ENCODE peak calls at places on chromosomes 2 and 18, in five cellular contexts. L is mesenchymal stem cell, R is neuronal stem cell, Y is IMR-90, C is H1. G is an unnamed sample.
A peak's percentile ranks its signal among the peaks of the same experiment; 100 is the strongest.

GRCh38 chr2:50401772-50402653 is 629.9 kb downstream of the NRXN1 start:
- DNase-seq in L (peak; percentile 51), R (peak; percentile 75), C (peak; percentile 84), Y (peak; percentile 52), G (peak; percentile 70)

GRCh38 chr2:35114765-35115164 is 1240.8 kb upstream of the CRIM1 start:
- DNase-seq in L (no peak), C (peak; percentile 56), Y (no peak), R (no peak), G (no peak)

GRCh38 chr2:136384541-136385303 is 266.8 kb upstream of the CXCR4 start:
- DNase-seq in Y (peak; percentile 5), C (no peak), R (peak; percentile 14), L (peak; percentile 37), G (peak; percentile 98)

GRCh38 chr2:196131949-196132925 is 39.1 kb downstream of the STK17B start:
- DNase-seq in Y (peak; percentile 25), R (no peak), C (no peak), L (peak; percentile 60), G (peak; percentile 11)

GRCh38 chr2:54504866-54505265 is 48.7 kb downstream of the SPTBN1 start:
- DNase-seq in Y (peak; percentile 15), C (no peak), L (peak; percentile 26), R (no peak), G (no peak)

GRCh38 chr2:222456479-222457077 is 32.2 kb downstream of the SGPP2 start:
- DNase-seq in L (no peak), C (no peak), Y (no peak), R (no peak), G (no peak)

GRCh38 chr2:42048318-42049251 is 764 bp downstream of the PKDCC start:
- DNase-seq in R (no peak), Y (peak; percentile 45), C (no peak), L (peak; percentile 38), G (no peak)

GRCh38 chr2:20434588-20435294 is 12.1 kb upstream of the RHOB start:
- DNase-seq in L (peak; percentile 63), Y (no peak), R (no peak), C (no peak), G (no peak)

GRCh38 chr2:181320638-181321037 is 136.5 kb upstream of the ITGA4 start:
- DNase-seq in C (no peak), Y (no peak), L (no peak), R (no peak), G (no peak)

GRCh38 chr2:205967391-205968075 is 118.4 kb downstream of the INO80D start:
- DNase-seq in R (no peak), C (no peak), L (peak; percentile 55), Y (peak; percentile 25), G (no peak)

GRCh38 chr2:56522605-56523089 is 338.9 kb downstream of the CCDC85A start:
- DNase-seq in Y (peak; percentile 2), L (no peak), C (no peak), R (no peak), G (no peak)

GRCh38 chr2:239313251-239313650 is 87.6 kb downstream of the HDAC4 start:
- DNase-seq in C (no peak), Y (no peak), R (no peak), L (no peak), G (no peak)

GRCh38 chr2:8238521-8239230 is 443.2 kb upstream of the ID2 start:
- DNase-seq in R (no peak), L (no peak), Y (no peak), C (no peak), G (no peak)

GRCh38 chr2:125526093-125526492 is 1129.9 kb upstream of the GYPC start:
- DNase-seq in L (no peak), C (no peak), R (no peak), Y (no peak), G (no peak)

DNA sequence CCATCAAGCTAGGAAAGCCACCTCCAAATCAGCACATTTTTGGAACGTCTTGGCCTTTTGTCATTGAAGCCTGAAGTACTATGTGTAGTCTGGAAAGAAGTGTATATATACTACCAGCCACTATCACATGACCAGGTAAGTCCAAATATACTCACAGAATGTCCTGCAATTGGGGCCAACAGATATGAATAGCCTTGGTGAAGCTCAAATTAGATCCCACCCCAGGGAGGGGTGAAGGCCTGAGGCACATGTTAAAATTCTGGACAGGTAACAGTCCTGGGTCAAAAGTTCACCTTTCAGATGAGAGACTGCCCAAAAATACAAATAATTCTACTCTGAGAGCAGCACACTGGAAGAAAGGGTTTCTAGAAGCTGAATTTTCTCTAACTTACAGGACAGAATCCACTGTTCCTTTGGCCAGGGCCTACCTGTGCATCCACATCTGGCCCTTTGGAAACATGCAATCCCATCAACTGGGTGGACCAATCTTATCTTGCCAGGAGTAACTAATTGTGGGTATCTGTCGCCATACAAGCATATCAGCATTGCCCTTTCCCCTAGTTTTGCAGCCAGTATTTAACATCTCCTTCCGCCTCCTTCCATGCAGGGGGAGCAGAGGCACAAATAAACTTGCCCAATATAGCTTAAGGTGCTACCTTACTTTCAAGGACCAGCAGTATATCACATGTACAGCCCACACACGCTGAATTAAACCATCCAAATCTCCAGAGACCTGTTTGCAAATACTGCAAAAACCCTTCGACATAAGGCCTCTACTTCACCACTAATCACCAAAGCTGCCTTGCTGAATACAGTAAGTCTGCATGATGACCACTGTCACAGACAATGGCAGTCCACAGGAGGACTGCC is 67.8 kb downstream of the EIF5B start:
- DNase-seq in R (no peak), L (no peak), Y (no peak), C (no peak), G (peak; percentile 3)
- H3K36me3 ChIP-seq in R (peaks cover 100% of the 10 kb centered on the region), L (peaks cover 89% of the 10 kb centered on the region), Y (peaks cover 36% of the 10 kb centered on the region), C (peaks cover 27% of the 10 kb centered on the region), G (peaks cover 29% of the 10 kb centered on the region)

GRCh38 chr2:30445266-30445821 is 1.7 kb upstream of the LCLAT1 start:
- DNase-seq in Y (no peak), C (no peak), R (no peak), L (no peak), G (no peak)

GRCh38 chr2:30444283-30444682 is 2.8 kb upstream of the LCLAT1 start:
- DNase-seq in C (no peak), R (no peak), Y (no peak), L (no peak), G (no peak)

GRCh38 chr2:30447149-30448045 is at the start of gene LCLAT1:
- DNase-seq in C (peak; percentile 90), Y (peak; percentile 72), R (peak; percentile 78), L (peak; percentile 86), G (peak; percentile 76)

GRCh38 chr2:30448308-30448707 is 1.3 kb downstream of the LCLAT1 start:
- DNase-seq in Y (no peak), R (no peak), L (no peak), C (no peak), G (no peak)

DNA sequence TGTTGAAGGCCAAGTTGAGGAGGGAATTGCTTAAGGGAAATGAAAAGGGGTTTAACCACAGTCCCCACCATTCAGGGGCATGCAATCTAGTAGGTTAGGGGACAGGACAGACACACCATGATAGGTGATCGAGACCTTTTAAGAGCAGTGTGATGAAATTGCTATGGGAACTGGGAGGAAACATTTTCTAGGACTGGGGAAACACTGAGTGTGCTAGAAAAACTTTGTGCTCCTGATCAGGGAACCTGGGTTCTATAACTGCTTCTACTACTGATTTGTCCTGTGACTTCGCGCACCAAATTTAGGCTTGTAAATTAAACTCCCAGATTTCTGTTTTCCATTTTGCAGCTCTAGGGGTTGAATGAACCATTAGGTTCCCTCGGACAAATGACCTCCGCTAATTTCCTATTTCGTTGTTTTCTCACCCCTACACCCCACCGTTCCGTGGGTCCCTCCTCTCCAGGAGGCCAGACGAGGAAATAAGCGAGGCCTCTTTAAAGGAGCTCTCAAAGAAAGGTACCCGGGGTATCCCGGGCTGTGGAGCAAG is 371 bp upstream of the LCLAT1 start:
- DNase-seq in R (no peak), Y (no peak), L (peak; percentile 55), C (no peak), G (no peak)
- H3K23ac ChIP-seq in R (peak overlapping the region; percentile 87), Y (peak overlapping the region; percentile 93), L (no peak overlapping the region), C (no peak overlapping the region), G (no peak overlapping the region)

GRCh38 chr2:146579154-146579930 is 1265.5 kb upstream of the ACVR2A start:
- DNase-seq in L (peak; percentile 52), Y (peak; percentile 77), R (no peak), C (no peak), G (peak; percentile 62)
- H2AFZ ChIP-seq in L (no peak overlapping the region), Y (no peak overlapping the region), R (peak overlapping the region; percentile 56), C (no peak overlapping the region), G (no peak overlapping the region)

GRCh38 chr2:99975386-99975785 is 167.0 kb downstream of the AFF3 start:
- DNase-seq in R (no peak), C (no peak), Y (peak; percentile 87), L (peak; percentile 24), G (no peak)

GRCh38 chr2:99974275-99974674 is 168.1 kb downstream of the AFF3 start:
- DNase-seq in L (peak; percentile 77), C (no peak), R (peak; percentile 57), Y (peak; percentile 44), G (peak; percentile 33)

GRCh38 chr2:99974966-99975365 is 167.4 kb downstream of the AFF3 start:
- DNase-seq in R (no peak), Y (peak; percentile 59), L (no peak), C (no peak), G (no peak)

GRCh38 chr2:99970292-99970868 is 172.0 kb downstream of the AFF3 start:
- DNase-seq in L (no peak), R (no peak), C (no peak), Y (peak; percentile 58), G (no peak)

GRCh38 chr2:99971326-99971965 is 170.9 kb downstream of the AFF3 start:
- DNase-seq in L (no peak), C (no peak), Y (peak; percentile 34), R (no peak), G (no peak)
- H3K36me3 ChIP-seq in L (no peaks in the 10 kb centered on the region), C (no peaks in the 10 kb centered on the region), Y (peaks cover 8% of the 10 kb centered on the region), R (no peaks in the 10 kb centered on the region), G (no peaks in the 10 kb centered on the region)

DNA sequence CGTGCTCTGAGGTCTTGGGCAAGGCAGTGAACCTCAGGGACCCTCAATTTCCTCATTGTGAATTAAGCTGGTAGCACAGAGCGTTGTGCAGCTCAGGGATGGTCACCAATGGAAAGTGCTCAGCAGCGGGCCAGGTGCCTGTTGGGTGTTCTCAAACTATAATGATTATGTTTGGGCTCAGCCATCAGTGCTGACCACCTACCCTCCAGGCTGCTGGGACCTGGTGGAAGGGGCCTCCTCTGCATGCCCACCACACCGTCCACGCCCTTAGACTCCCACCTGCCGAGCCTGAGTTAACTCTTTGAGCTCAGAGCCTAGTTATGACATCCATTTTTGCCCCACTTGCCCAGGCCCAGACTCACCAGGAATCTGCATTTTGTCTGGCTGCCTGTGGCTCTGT is 35.0 kb downstream of the GLI2 start:
- DNase-seq in C (no peak), Y (no peak), R (no peak), L (no peak), G (no peak)
- H3K23ac ChIP-seq in C (no peak overlapping the region), Y (peak overlapping the region; percentile 42), R (no peak overlapping the region), L (no peak overlapping the region), G (no peak overlapping the region)

DNA sequence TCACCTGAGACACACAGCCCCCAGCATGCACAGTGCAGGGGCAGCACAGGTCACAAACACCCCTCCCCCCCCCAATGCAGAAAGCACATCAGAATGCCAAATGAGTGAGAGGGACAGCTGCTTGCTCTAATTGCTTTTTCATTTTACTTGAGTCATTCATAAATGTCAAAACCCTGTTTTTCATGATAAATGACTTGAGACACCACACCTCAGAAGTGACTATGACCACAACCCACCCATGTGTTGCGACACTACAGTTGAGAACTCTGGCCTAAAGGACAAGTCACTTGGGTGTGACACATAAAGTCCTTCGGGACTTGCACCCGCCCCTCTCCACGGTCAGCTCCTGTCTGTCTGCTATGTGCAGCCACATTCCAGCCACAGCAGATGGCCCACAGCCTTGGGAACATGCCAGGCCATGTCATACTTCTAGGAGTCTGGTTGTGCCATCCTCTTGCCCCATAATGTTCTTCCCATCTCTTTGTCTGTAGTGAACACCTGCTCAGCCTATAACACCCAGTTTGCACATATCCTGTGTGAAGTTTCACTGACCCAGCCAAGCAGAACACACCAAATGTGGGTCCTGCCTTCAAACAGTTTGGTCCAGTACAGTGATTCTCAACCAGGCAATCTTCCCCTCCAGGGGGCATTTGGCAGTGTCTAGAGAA is 30.2 kb upstream of the RIOK3 start:
- DNase-seq in L (peak; percentile 69), C (peak; percentile 28), Y (peak; percentile 16), R (no peak), G (peak; percentile 99)
- H2AFZ ChIP-seq in L (no peak overlapping the region), C (no peak overlapping the region), Y (peak overlapping the region; percentile 14), R (no peak overlapping the region), G (no peak overlapping the region)